ENCODE peak calls at places on chromosomes 7 and 10, in nine cellular contexts. One of them, this sample, is unnamed. For H3K36me3, the result is how much of the 10 kb centered on the place peaks cover.

GRCh38 chr7:93298671-93299070 is 66.5 kb downstream of the VPS50 start:
- DNase-seq in OCI-LY7: no peak
- DNase-seq in tibial artery: no peak
- DNase-seq in neuronal stem cell: no peak
- DNase-seq in heart right ventricle: no peak
- DNase-seq in hepatocyte: no peak
- DNase-seq in psoas muscle: no peak
- DNase-seq in breast epithelium: no peak
- DNase-seq in CD8-positive, alpha-beta memory T cell: no peak
- DNase-seq in this sample: no peak

GRCh38 chr10:42988517-42989395 is 88.1 kb upstream of the RET start:
- DNase-seq in OCI-LY7: no peak
- DNase-seq in tibial artery: no peak
- DNase-seq in neuronal stem cell: no peak
- DNase-seq in heart right ventricle: no peak
- DNase-seq in hepatocyte: no peak
- DNase-seq in psoas muscle: no peak
- DNase-seq in breast epithelium: peak
- DNase-seq in CD8-positive, alpha-beta memory T cell: no peak
- DNase-seq in this sample: no peak

GRCh38 chr10:130434446-130435385 is 298.5 kb downstream of the GLRX3 start:
- DNase-seq in OCI-LY7: no peak
- DNase-seq in tibial artery: no peak
- DNase-seq in neuronal stem cell: no peak
- DNase-seq in heart right ventricle: no peak
- DNase-seq in hepatocyte: no peak
- DNase-seq in psoas muscle: no peak
- DNase-seq in breast epithelium: no peak
- DNase-seq in CD8-positive, alpha-beta memory T cell: no peak
- DNase-seq in this sample: no peak

GRCh38 chr10:131065673-131066331 is 245.7 kb downstream of the TCERG1L start:
- DNase-seq in OCI-LY7: no peak
- DNase-seq in tibial artery: no peak
- DNase-seq in neuronal stem cell: no peak
- DNase-seq in heart right ventricle: peak
- DNase-seq in hepatocyte: no peak
- DNase-seq in psoas muscle: no peak
- DNase-seq in breast epithelium: peak
- DNase-seq in CD8-positive, alpha-beta memory T cell: no peak
- DNase-seq in this sample: no peak

GRCh38 chr10:59587083-59587755 is 122.4 kb downstream of the SLC16A9 start:
- DNase-seq in OCI-LY7: no peak
- DNase-seq in tibial artery: no peak
- DNase-seq in neuronal stem cell: no peak
- DNase-seq in heart right ventricle: no peak
- DNase-seq in hepatocyte: no peak
- DNase-seq in psoas muscle: no peak
- DNase-seq in breast epithelium: no peak
- DNase-seq in CD8-positive, alpha-beta memory T cell: no peak
- DNase-seq in this sample: no peak

GRCh38 chr10:108556176-108556575 is 1367.1 kb downstream of the XPNPEP1 start:
- DNase-seq in OCI-LY7: no peak
- DNase-seq in tibial artery: no peak
- DNase-seq in neuronal stem cell: no peak
- DNase-seq in heart right ventricle: no peak
- DNase-seq in hepatocyte: no peak
- DNase-seq in psoas muscle: no peak
- DNase-seq in breast epithelium: no peak
- DNase-seq in CD8-positive, alpha-beta memory T cell: no peak
- DNase-seq in this sample: no peak

GRCh38 chr10:30384791-30385201 is 35.7 kb upstream of the MTPAP start:
- DNase-seq in OCI-LY7: peak
- DNase-seq in tibial artery: no peak
- DNase-seq in neuronal stem cell: no peak
- DNase-seq in heart right ventricle: no peak
- DNase-seq in hepatocyte: peak
- DNase-seq in psoas muscle: no peak
- DNase-seq in breast epithelium: no peak
- DNase-seq in CD8-positive, alpha-beta memory T cell: no peak
- DNase-seq in this sample: peak

GRCh38 chr7:133355325-133355708 is 102.4 kb downstream of the EXOC4 start:
- DNase-seq in OCI-LY7: no peak
- DNase-seq in tibial artery: no peak
- DNase-seq in neuronal stem cell: no peak
- DNase-seq in heart right ventricle: no peak
- DNase-seq in hepatocyte: no peak
- DNase-seq in psoas muscle: no peak
- DNase-seq in breast epithelium: no peak
- DNase-seq in CD8-positive, alpha-beta memory T cell: no peak
- DNase-seq in this sample: no peak

GRCh38 chr7:116097365-116098009 is 66.9 kb upstream of the TFEC start:
- DNase-seq in OCI-LY7: no peak
- DNase-seq in tibial artery: no peak
- DNase-seq in neuronal stem cell: no peak
- DNase-seq in heart right ventricle: no peak
- DNase-seq in hepatocyte: no peak
- DNase-seq in psoas muscle: no peak
- DNase-seq in breast epithelium: no peak
- DNase-seq in CD8-positive, alpha-beta memory T cell: no peak
- DNase-seq in this sample: no peak

GRCh38 chr7:105890290-105890997 is 14.0 kb upstream of the ATXN7L1 start:
- DNase-seq in OCI-LY7: no peak
- DNase-seq in tibial artery: no peak
- DNase-seq in neuronal stem cell: no peak
- DNase-seq in heart right ventricle: no peak
- DNase-seq in hepatocyte: no peak
- DNase-seq in psoas muscle: no peak
- DNase-seq in breast epithelium: no peak
- DNase-seq in CD8-positive, alpha-beta memory T cell: no peak
- DNase-seq in this sample: no peak

GRCh38 chr10:8543361-8544056 is 489.0 kb downstream of the GATA3 start:
- DNase-seq in OCI-LY7: no peak
- DNase-seq in tibial artery: no peak
- DNase-seq in neuronal stem cell: no peak
- DNase-seq in heart right ventricle: no peak
- DNase-seq in hepatocyte: peak
- DNase-seq in psoas muscle: no peak
- DNase-seq in breast epithelium: peak
- DNase-seq in CD8-positive, alpha-beta memory T cell: no peak
- DNase-seq in this sample: no peak

GRCh38 chr10:62853710-62854109 is 37.5 kb upstream of the EGR2 start:
- DNase-seq in OCI-LY7: no peak
- DNase-seq in tibial artery: no peak
- DNase-seq in neuronal stem cell: no peak
- DNase-seq in heart right ventricle: no peak
- DNase-seq in hepatocyte: no peak
- DNase-seq in psoas muscle: no peak
- DNase-seq in breast epithelium: no peak
- DNase-seq in CD8-positive, alpha-beta memory T cell: peak
- DNase-seq in this sample: no peak

GRCh38 chr7:16846611-16847165 is 35.1 kb downstream of the AGR3 start:
- DNase-seq in OCI-LY7: no peak
- DNase-seq in tibial artery: no peak
- DNase-seq in neuronal stem cell: no peak
- DNase-seq in heart right ventricle: no peak
- DNase-seq in hepatocyte: no peak
- DNase-seq in psoas muscle: no peak
- DNase-seq in breast epithelium: no peak
- DNase-seq in CD8-positive, alpha-beta memory T cell: no peak
- DNase-seq in this sample: no peak

GRCh38 chr7:155961241-155962190 is 149.3 kb upstream of the SHH start:
- DNase-seq in OCI-LY7: no peak
- DNase-seq in tibial artery: no peak
- DNase-seq in neuronal stem cell: no peak
- DNase-seq in heart right ventricle: no peak
- DNase-seq in hepatocyte: no peak
- DNase-seq in psoas muscle: no peak
- DNase-seq in breast epithelium: no peak
- DNase-seq in CD8-positive, alpha-beta memory T cell: no peak
- DNase-seq in this sample: no peak

GRCh38 chr7:55048221-55048859 is 29.5 kb downstream of the EGFR start:
- DNase-seq in OCI-LY7: no peak
- DNase-seq in tibial artery: no peak
- DNase-seq in neuronal stem cell: no peak
- DNase-seq in heart right ventricle: no peak
- DNase-seq in hepatocyte: peak
- DNase-seq in psoas muscle: no peak
- DNase-seq in breast epithelium: no peak
- DNase-seq in CD8-positive, alpha-beta memory T cell: no peak
- DNase-seq in this sample: no peak

GRCh38 chr7:1725199-1725701 is 55.2 kb downstream of the ELFN1 start:
- DNase-seq in OCI-LY7: no peak
- DNase-seq in tibial artery: no peak
- DNase-seq in neuronal stem cell: no peak
- DNase-seq in heart right ventricle: peak
- DNase-seq in hepatocyte: peak
- DNase-seq in psoas muscle: peak
- DNase-seq in breast epithelium: no peak
- DNase-seq in CD8-positive, alpha-beta memory T cell: no peak
- DNase-seq in this sample: no peak

GRCh38 chr7:16695621-16696237 is 49.7 kb downstream of the BZW2 start:
- DNase-seq in OCI-LY7: peak
- DNase-seq in tibial artery: no peak
- DNase-seq in neuronal stem cell: peak
- DNase-seq in heart right ventricle: peak
- DNase-seq in hepatocyte: peak
- DNase-seq in psoas muscle: no peak
- DNase-seq in breast epithelium: no peak
- DNase-seq in CD8-positive, alpha-beta memory T cell: no peak
- DNase-seq in this sample: peak

GRCh38 chr10:34522542-34522941 is 292.6 kb downstream of the PARD3 start:
- DNase-seq in OCI-LY7: peak
- DNase-seq in tibial artery: no peak
- DNase-seq in neuronal stem cell: no peak
- DNase-seq in heart right ventricle: no peak
- DNase-seq in hepatocyte: peak
- DNase-seq in psoas muscle: no peak
- DNase-seq in breast epithelium: no peak
- DNase-seq in CD8-positive, alpha-beta memory T cell: no peak
- DNase-seq in this sample: peak

DNA sequence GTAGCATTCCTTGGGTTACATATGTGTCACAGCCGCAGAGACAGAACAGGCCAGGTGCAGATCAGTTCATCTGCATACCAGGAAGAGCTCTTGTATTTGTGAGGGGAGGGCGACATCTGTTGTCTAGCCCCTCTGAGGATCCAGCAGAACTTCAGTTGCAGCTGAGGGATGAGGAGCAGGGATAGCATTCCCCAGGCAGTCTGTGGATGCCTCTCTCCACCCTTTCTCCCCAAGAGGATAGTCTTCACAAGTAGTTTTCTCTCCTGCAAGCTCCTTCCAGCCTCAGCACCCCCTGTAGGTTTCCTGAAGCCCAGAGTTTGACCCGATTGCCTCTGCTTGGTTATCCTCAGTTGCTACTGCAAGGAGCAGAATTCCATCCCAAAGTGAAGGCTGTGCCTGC is 2.6 kb downstream of the SCD start:
- DNase-seq in OCI-LY7: no peak
- DNase-seq in tibial artery: no peak
- DNase-seq in neuronal stem cell: no peak
- DNase-seq in heart right ventricle: no peak
- DNase-seq in hepatocyte: no peak
- DNase-seq in psoas muscle: no peak
- DNase-seq in breast epithelium: no peak
- DNase-seq in CD8-positive, alpha-beta memory T cell: no peak
- DNase-seq in this sample: no peak
- H3K36me3 ChIP-seq in OCI-LY7: half or more
- H3K36me3 ChIP-seq in tibial artery: under half
- H3K36me3 ChIP-seq in neuronal stem cell: half or more
- H3K36me3 ChIP-seq in heart right ventricle: under half
- H3K36me3 ChIP-seq in hepatocyte: under half
- H3K36me3 ChIP-seq in psoas muscle: under half
- H3K36me3 ChIP-seq in breast epithelium: under half
- H3K36me3 ChIP-seq in CD8-positive, alpha-beta memory T cell: under half
- H3K36me3 ChIP-seq in this sample: half or more

DNA sequence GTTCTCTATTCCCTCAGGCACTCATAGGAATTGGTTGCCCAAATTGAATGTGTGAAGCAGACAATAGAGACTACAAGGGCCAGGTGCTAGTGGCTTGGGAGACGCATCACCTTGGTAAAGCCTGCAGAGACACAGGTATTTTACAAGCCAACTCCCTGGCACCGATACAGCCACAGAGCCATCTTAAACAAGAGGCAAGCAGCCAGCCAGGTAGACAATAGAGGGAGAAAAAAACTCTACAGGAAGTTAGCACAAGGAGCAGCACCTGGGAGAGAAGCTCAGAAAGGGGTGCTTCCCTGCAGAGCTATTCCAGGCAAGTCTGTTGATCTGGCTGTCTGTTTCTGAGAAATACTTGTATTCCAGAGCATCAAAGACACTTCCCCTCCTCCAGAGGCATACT is 43.0 kb upstream of the CDK1 start:
- DNase-seq in OCI-LY7: no peak
- DNase-seq in tibial artery: no peak
- DNase-seq in neuronal stem cell: no peak
- DNase-seq in heart right ventricle: no peak
- DNase-seq in hepatocyte: no peak
- DNase-seq in psoas muscle: no peak
- DNase-seq in breast epithelium: no peak
- DNase-seq in CD8-positive, alpha-beta memory T cell: no peak
- DNase-seq in this sample: no peak
- H3K36me3 ChIP-seq in OCI-LY7: under half
- H3K36me3 ChIP-seq in tibial artery: under half
- H3K36me3 ChIP-seq in neuronal stem cell: under half
- H3K36me3 ChIP-seq in heart right ventricle: under half
- H3K36me3 ChIP-seq in hepatocyte: under half
- H3K36me3 ChIP-seq in psoas muscle: under half
- H3K36me3 ChIP-seq in breast epithelium: under half
- H3K36me3 ChIP-seq in CD8-positive, alpha-beta memory T cell: under half
- H3K36me3 ChIP-seq in this sample: under half

GRCh38 chr7:151073990-151074389 is 6.6 kb downstream of the FASTK start:
- DNase-seq in OCI-LY7: no peak
- DNase-seq in tibial artery: no peak
- DNase-seq in neuronal stem cell: no peak
- DNase-seq in heart right ventricle: no peak
- DNase-seq in hepatocyte: no peak
- DNase-seq in psoas muscle: no peak
- DNase-seq in breast epithelium: no peak
- DNase-seq in CD8-positive, alpha-beta memory T cell: no peak
- DNase-seq in this sample: no peak
- H3K36me3 ChIP-seq in OCI-LY7: half or more
- H3K36me3 ChIP-seq in tibial artery: half or more
- H3K36me3 ChIP-seq in neuronal stem cell: half or more
- H3K36me3 ChIP-seq in heart right ventricle: under half
- H3K36me3 ChIP-seq in hepatocyte: under half
- H3K36me3 ChIP-seq in psoas muscle: half or more
- H3K36me3 ChIP-seq in breast epithelium: under half
- H3K36me3 ChIP-seq in CD8-positive, alpha-beta memory T cell: under half
- H3K36me3 ChIP-seq in this sample: under half

GRCh38 chr7:30451539-30452277 is 26.9 kb downstream of the NOD1 start:
- DNase-seq in OCI-LY7: no peak
- DNase-seq in tibial artery: no peak
- DNase-seq in neuronal stem cell: no peak
- DNase-seq in heart right ventricle: no peak
- DNase-seq in hepatocyte: no peak
- DNase-seq in psoas muscle: no peak
- DNase-seq in breast epithelium: no peak
- DNase-seq in CD8-positive, alpha-beta memory T cell: no peak
- DNase-seq in this sample: no peak
- H3K36me3 ChIP-seq in OCI-LY7: under half
- H3K36me3 ChIP-seq in tibial artery: half or more
- H3K36me3 ChIP-seq in neuronal stem cell: under half
- H3K36me3 ChIP-seq in heart right ventricle: half or more
- H3K36me3 ChIP-seq in hepatocyte: under half
- H3K36me3 ChIP-seq in psoas muscle: half or more
- H3K36me3 ChIP-seq in breast epithelium: under half
- H3K36me3 ChIP-seq in CD8-positive, alpha-beta memory T cell: under half
- H3K36me3 ChIP-seq in this sample: under half